ENCODE peak calls at places on chromosomes 5 and 9, in five cellular contexts. One of them, this sample, is unnamed.
A peak's percentile ranks its signal among the peaks of the same experiment; 100 is the strongest.

GRCh38 chr5:133467712-133468463 is 144.5 kb downstream of the FSTL4 start:
- DNase-seq in HepG2: no peak
- DNase-seq in tibial nerve: no peak
- DNase-seq in ovary: no peak
- DNase-seq in heart left ventricle: no peak
- DNase-seq in this sample: no peak

GRCh38 chr9:129436751-129437625 is 183.9 kb downstream of the C9orf50 start:
- DNase-seq in HepG2: no peak
- DNase-seq in heart left ventricle: peak; percentile 78
- DNase-seq in tibial nerve: no peak
- DNase-seq in ovary: peak; percentile 90
- DNase-seq in this sample: no peak

GRCh38 chr9:109652971-109653370 is 127.0 kb upstream of the PALM2AKAP2 start:
- DNase-seq in HepG2: peak; percentile 5
- DNase-seq in heart left ventricle: peak; percentile 21
- DNase-seq in ovary: no peak
- DNase-seq in tibial nerve: no peak
- DNase-seq in this sample: no peak

GRCh38 chr9:137214620-137215019 is 7.4 kb downstream of the RNF208 start:
- DNase-seq in heart left ventricle: no peak
- DNase-seq in tibial nerve: no peak
- DNase-seq in ovary: no peak
- DNase-seq in HepG2: no peak
- DNase-seq in this sample: no peak

GRCh38 chr5:134555889-134556311 is 30.4 kb downstream of the JADE2 start:
- DNase-seq in tibial nerve: no peak
- DNase-seq in HepG2: peak; percentile 9
- DNase-seq in ovary: no peak
- DNase-seq in heart left ventricle: no peak
- DNase-seq in this sample: no peak

GRCh38 chr5:36367524-36367923 is 65.8 kb upstream of the RANBP3L start:
- DNase-seq in heart left ventricle: no peak
- DNase-seq in ovary: no peak
- DNase-seq in tibial nerve: no peak
- DNase-seq in HepG2: no peak
- DNase-seq in this sample: no peak

GRCh38 chr9:110949081-110949480 is 89.2 kb downstream of the LPAR1 start:
- DNase-seq in heart left ventricle: no peak
- DNase-seq in HepG2: no peak
- DNase-seq in ovary: no peak
- DNase-seq in tibial nerve: no peak
- DNase-seq in this sample: no peak

GRCh38 chr9:78314953-78315870 is 18.3 kb downstream of the PSAT1 start:
- DNase-seq in tibial nerve: no peak
- DNase-seq in HepG2: no peak
- DNase-seq in ovary: no peak
- DNase-seq in heart left ventricle: no peak
- DNase-seq in this sample: no peak

GRCh38 chr5:53179681-53180080 is 70.1 kb upstream of the MOCS2 start:
- DNase-seq in heart left ventricle: no peak
- DNase-seq in HepG2: no peak
- DNase-seq in tibial nerve: no peak
- DNase-seq in ovary: no peak
- DNase-seq in this sample: no peak

GRCh38 chr5:151812757-151813309 is 41.1 kb downstream of the G3BP1 start:
- DNase-seq in HepG2: no peak
- DNase-seq in heart left ventricle: no peak
- DNase-seq in tibial nerve: no peak
- DNase-seq in ovary: no peak
- DNase-seq in this sample: no peak

GRCh38 chr9:125407974-125408900 is 146.6 kb downstream of the GAPVD1 start:
- DNase-seq in ovary: peak; percentile 89
- DNase-seq in heart left ventricle: peak; percentile 74
- DNase-seq in HepG2: peak; percentile 39
- DNase-seq in tibial nerve: peak; percentile 56
- DNase-seq in this sample: peak; percentile 34

GRCh38 chr9:94014066-94014654 is 59.0 kb upstream of the BARX1 start:
- DNase-seq in ovary: no peak
- DNase-seq in tibial nerve: no peak
- DNase-seq in heart left ventricle: no peak
- DNase-seq in HepG2: peak; percentile 41
- DNase-seq in this sample: no peak

GRCh38 chr5:62708481-62709325 is 130.1 kb downstream of the LRRC70 start:
- DNase-seq in ovary: no peak
- DNase-seq in tibial nerve: no peak
- DNase-seq in HepG2: no peak
- DNase-seq in heart left ventricle: no peak
- DNase-seq in this sample: no peak

GRCh38 chr5:125286266-125286665 is 539.8 kb upstream of the ZNF608 start:
- DNase-seq in heart left ventricle: no peak
- DNase-seq in ovary: no peak
- DNase-seq in tibial nerve: no peak
- DNase-seq in HepG2: no peak
- DNase-seq in this sample: no peak

GRCh38 chr9:116900543-116900942 is 213.4 kb downstream of the TRIM32 start:
- DNase-seq in HepG2: no peak
- DNase-seq in ovary: no peak
- DNase-seq in tibial nerve: no peak
- DNase-seq in heart left ventricle: no peak
- DNase-seq in this sample: no peak

GRCh38 chr5:59724482-59725392 is 168.8 kb downstream of the PDE4D start:
- DNase-seq in HepG2: peak; percentile 15
- DNase-seq in ovary: no peak
- DNase-seq in tibial nerve: no peak
- DNase-seq in heart left ventricle: no peak
- DNase-seq in this sample: no peak

GRCh38 chr5:156893517-156893916 is 43.4 kb downstream of the PPP1R2B start:
- DNase-seq in HepG2: no peak
- DNase-seq in heart left ventricle: no peak
- DNase-seq in ovary: no peak
- DNase-seq in tibial nerve: no peak
- DNase-seq in this sample: no peak

GRCh38 chr9:77897292-77897691 is 134.3 kb downstream of the GNAQ start:
- DNase-seq in ovary: no peak
- DNase-seq in tibial nerve: no peak
- DNase-seq in heart left ventricle: no peak
- DNase-seq in HepG2: peak; percentile 6
- DNase-seq in this sample: no peak

GRCh38 chr5:74316064-74316586 is 324.4 kb downstream of the ENC1 start:
- DNase-seq in tibial nerve: no peak
- DNase-seq in ovary: no peak
- DNase-seq in heart left ventricle: no peak
- DNase-seq in HepG2: peak; percentile 15
- DNase-seq in this sample: no peak

GRCh38 chr9:36788534-36788933 is 215.8 kb downstream of the MELK start:
- DNase-seq in heart left ventricle: no peak
- DNase-seq in ovary: no peak
- DNase-seq in tibial nerve: no peak
- DNase-seq in HepG2: no peak
- DNase-seq in this sample: no peak

GRCh38 chr9:93059097-93059959 is 827 bp downstream of the SUSD3 start:
- DNase-seq in ovary: peak; percentile 60
- DNase-seq in heart left ventricle: no peak
- DNase-seq in tibial nerve: no peak
- DNase-seq in HepG2: no peak
- DNase-seq in this sample: no peak

GRCh38 chr5:168648576-168648975 is 69.4 kb upstream of the PANK3 start:
- DNase-seq in heart left ventricle: no peak
- DNase-seq in ovary: no peak
- DNase-seq in HepG2: no peak
- DNase-seq in tibial nerve: no peak
- DNase-seq in this sample: no peak

GRCh38 chr5:13831236-13831810 is 113.2 kb downstream of the DNAH5 start:
- DNase-seq in tibial nerve: no peak
- DNase-seq in ovary: no peak
- DNase-seq in HepG2: no peak
- DNase-seq in heart left ventricle: no peak
- DNase-seq in this sample: no peak

GRCh38 chr9:85430659-85431370 is 310.9 kb downstream of the AGTPBP1 start:
- DNase-seq in tibial nerve: no peak
- DNase-seq in HepG2: no peak
- DNase-seq in ovary: no peak
- DNase-seq in heart left ventricle: peak; percentile 31
- DNase-seq in this sample: no peak

GRCh38 chr5:90308787-90309585 is 100.6 kb downstream of the CETN3 start:
- DNase-seq in tibial nerve: no peak
- DNase-seq in ovary: no peak
- DNase-seq in HepG2: peak; percentile 44
- DNase-seq in heart left ventricle: no peak
- DNase-seq in this sample: no peak

GRCh38 chr9:113350937-113351336 is 1.6 kb downstream of the BSPRY start:
- DNase-seq in ovary: no peak
- DNase-seq in heart left ventricle: no peak
- DNase-seq in HepG2: no peak
- DNase-seq in tibial nerve: no peak
- DNase-seq in this sample: no peak

GRCh38 chr5:65203746-65204145 is 278.0 kb downstream of the ADAMTS6 start:
- DNase-seq in tibial nerve: no peak
- DNase-seq in HepG2: no peak
- DNase-seq in ovary: no peak
- DNase-seq in heart left ventricle: no peak
- DNase-seq in this sample: no peak

GRCh38 chr5:132071338-132071707 is 2.3 kb upstream of the CSF2 start:
- DNase-seq in heart left ventricle: no peak
- DNase-seq in HepG2: no peak
- DNase-seq in tibial nerve: no peak
- DNase-seq in ovary: no peak
- DNase-seq in this sample: no peak

GRCh38 chr9:81113408-81114124 is 575.8 kb downstream of the TLE1 start:
- DNase-seq in tibial nerve: no peak
- DNase-seq in ovary: no peak
- DNase-seq in heart left ventricle: no peak
- DNase-seq in HepG2: no peak
- DNase-seq in this sample: no peak

GRCh38 chr5:115349001-115349817 is 52.8 kb upstream of the CCDC112 start:
- DNase-seq in heart left ventricle: no peak
- DNase-seq in HepG2: peak; percentile 69
- DNase-seq in tibial nerve: no peak
- DNase-seq in ovary: no peak
- DNase-seq in this sample: peak; percentile 53

GRCh38 chr9:37963936-37964739 is 60.2 kb upstream of the SLC25A51 start:
- DNase-seq in tibial nerve: peak; percentile 38
- DNase-seq in ovary: no peak
- DNase-seq in heart left ventricle: no peak
- DNase-seq in HepG2: peak; percentile 94
- DNase-seq in this sample: no peak

GRCh38 chr9:95735701-95736100 is 139.8 kb upstream of the ERCC6L2 start:
- DNase-seq in heart left ventricle: no peak
- DNase-seq in tibial nerve: no peak
- DNase-seq in HepG2: no peak
- DNase-seq in ovary: no peak
- DNase-seq in this sample: no peak

GRCh38 chr5:174693697-174694400 is 30.5 kb upstream of the MSX2 start:
- DNase-seq in ovary: no peak
- DNase-seq in heart left ventricle: no peak
- DNase-seq in HepG2: peak; percentile 24
- DNase-seq in tibial nerve: no peak
- DNase-seq in this sample: no peak

GRCh38 chr5:174699131-174699530 is 25.3 kb upstream of the MSX2 start:
- DNase-seq in ovary: no peak
- DNase-seq in HepG2: no peak
- DNase-seq in heart left ventricle: no peak
- DNase-seq in tibial nerve: no peak
- DNase-seq in this sample: no peak

GRCh38 chr5:174692982-174693422 is 31.4 kb upstream of the MSX2 start:
- DNase-seq in ovary: no peak
- DNase-seq in heart left ventricle: no peak
- DNase-seq in HepG2: no peak
- DNase-seq in tibial nerve: no peak
- DNase-seq in this sample: no peak

GRCh38 chr5:174692381-174692780 is 32.0 kb upstream of the MSX2 start:
- DNase-seq in ovary: no peak
- DNase-seq in tibial nerve: no peak
- DNase-seq in heart left ventricle: no peak
- DNase-seq in HepG2: no peak
- DNase-seq in this sample: no peak

GRCh38 chr5:174698156-174698555 is 26.2 kb upstream of the MSX2 start:
- DNase-seq in ovary: no peak
- DNase-seq in heart left ventricle: no peak
- DNase-seq in HepG2: no peak
- DNase-seq in tibial nerve: no peak
- DNase-seq in this sample: no peak
- TF ChIP-seq CTCF in ovary: no peak
- TF ChIP-seq CTCF in heart left ventricle: no peak
- TF ChIP-seq CTCF in HepG2: no peak
- TF ChIP-seq CTCF in tibial nerve: no peak
- TF ChIP-seq CTCF in this sample: no peak

DNA sequence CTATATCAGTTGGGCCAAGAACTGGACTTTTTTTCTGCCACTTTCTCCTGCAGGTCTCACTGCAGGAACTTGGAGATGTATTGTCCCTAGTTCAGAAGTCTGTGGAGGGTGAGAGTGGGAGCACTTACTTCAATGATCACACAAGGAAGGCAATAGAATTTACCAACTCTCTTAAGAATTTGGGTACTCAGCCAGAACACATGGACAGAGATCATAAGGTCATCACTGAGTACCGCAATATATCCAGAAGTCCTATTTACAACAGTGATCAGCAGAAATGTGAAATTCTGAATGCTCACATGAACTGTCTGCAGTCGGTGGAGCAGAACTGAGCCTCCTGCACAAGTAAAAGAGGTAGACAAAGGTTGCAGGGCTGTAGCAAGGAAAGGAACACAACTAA is 101.0 kb downstream of the FAM114A2 start:
- DNase-seq in tibial nerve: no peak
- DNase-seq in HepG2: no peak
- DNase-seq in ovary: no peak
- DNase-seq in heart left ventricle: no peak
- DNase-seq in this sample: no peak
- H3K9me3 ChIP-seq in tibial nerve: no peaks in the 10 kb centered on the region
- H3K9me3 ChIP-seq in HepG2: peaks cover 46% of the 10 kb centered on the region
- H3K9me3 ChIP-seq in ovary: peaks cover 11% of the 10 kb centered on the region
- H3K9me3 ChIP-seq in heart left ventricle: peaks cover 63% of the 10 kb centered on the region
- H3K9me3 ChIP-seq in this sample: no peaks in the 10 kb centered on the region

GRCh38 chr9:131590449-131590848 is 45.1 kb downstream of the PRRT1B start:
- DNase-seq in HepG2: no peak
- DNase-seq in ovary: no peak
- DNase-seq in heart left ventricle: no peak
- DNase-seq in tibial nerve: no peak
- DNase-seq in this sample: no peak
- TF ChIP-seq POLR2A in HepG2: no peak
- TF ChIP-seq POLR2A in ovary: no peak
- TF ChIP-seq POLR2A in heart left ventricle: no peak
- TF ChIP-seq POLR2A in tibial nerve: no peak
- TF ChIP-seq POLR2A in this sample: no peak

GRCh38 chr5:84383296-84383815 is 1.3 kb downstream of the EDIL3 start:
- DNase-seq in tibial nerve: no peak
- DNase-seq in ovary: no peak
- DNase-seq in heart left ventricle: no peak
- DNase-seq in HepG2: no peak
- DNase-seq in this sample: no peak
- TF ChIP-seq CTCF in tibial nerve: no peak
- TF ChIP-seq CTCF in ovary: no peak
- TF ChIP-seq CTCF in heart left ventricle: no peak
- TF ChIP-seq CTCF in HepG2: no peak
- TF ChIP-seq CTCF in this sample: no peak